ENCODE peak calls at places on chromosome 5, in six cellular contexts. N is PC-3, J is hepatocyte, H is HCT116, M is GM23248, Q is neural progenitor cell. X is an unnamed sample.

GRCh38 chr5:116622375-116623075 is 47.9 kb upstream of the SEMA6A start:
- DNase-seq in J (no peak), N (no peak), M (no peak), Q (no peak), H (no peak), X (no peak)

GRCh38 chr5:135007305-135007704 is 26.7 kb downstream of the PITX1 start:
- DNase-seq in Q (no peak), M (no peak), N (no peak), H (no peak), J (no peak), X (no peak)

GRCh38 chr5:134458234-134458633 is 46.6 kb upstream of the CDKN2AIPNL start:
- DNase-seq in Q (no peak), N (no peak), H (no peak), M (peak; percentile 85), J (peak; percentile 31), X (no peak)

GRCh38 chr5:143492783-143493182 is 89.3 kb upstream of the NR3C1 start:
- DNase-seq in Q (no peak), J (no peak), M (no peak), H (no peak), N (no peak), X (no peak)

GRCh38 chr5:137834498-137834897 is 33.2 kb upstream of the MYOT start:
- DNase-seq in Q (no peak), M (no peak), J (no peak), H (no peak), N (peak; percentile 36), X (no peak)

GRCh38 chr5:80865547-80865946 is 94.6 kb upstream of the RASGRF2 start:
- DNase-seq in N (no peak), J (no peak), H (no peak), M (peak; percentile 10), Q (no peak), X (no peak)

GRCh38 chr5:55544341-55544740 is 9.6 kb upstream of the PLPP1 start:
- DNase-seq in M (peak; percentile 81), N (peak; percentile 39), J (no peak), H (no peak), Q (no peak), X (no peak)

GRCh38 chr5:167684251-167684650 is 607.2 kb upstream of the WWC1 start:
- DNase-seq in H (no peak), N (peak; percentile 43), Q (no peak), J (no peak), M (peak; percentile 40), X (no peak)

GRCh38 chr5:44828719-44829118 is 20.0 kb downstream of the MRPS30 start:
- DNase-seq in M (no peak), Q (no peak), H (no peak), N (no peak), J (no peak), X (no peak)

GRCh38 chr5:174991807-174992308 is 267.5 kb downstream of the MSX2 start:
- DNase-seq in N (no peak), J (no peak), Q (no peak), M (no peak), H (no peak), X (no peak)

GRCh38 chr5:168238422-168238821 is 53.0 kb upstream of the WWC1 start:
- DNase-seq in M (no peak), Q (no peak), J (no peak), N (no peak), H (no peak), X (no peak)

GRCh38 chr5:62937661-62938558 is 359.3 kb downstream of the LRRC70 start:
- DNase-seq in H (no peak), J (peak; percentile 47), Q (no peak), N (peak; percentile 10), M (peak; percentile 21), X (no peak)

GRCh38 chr5:111548312-111548930 is 36.1 kb upstream of the STARD4 start:
- DNase-seq in M (no peak), Q (no peak), J (no peak), H (no peak), N (no peak), X (no peak)

GRCh38 chr5:109141499-109142200 is 268.1 kb downstream of the PJA2 start:
- DNase-seq in J (no peak), H (no peak), M (peak; percentile 4), N (no peak), Q (no peak), X (no peak)

GRCh38 chr5:122870219-122870856 is 24.9 kb downstream of the SNX24 start:
- DNase-seq in N (no peak), H (no peak), M (peak; percentile 85), Q (no peak), J (no peak), X (no peak)

GRCh38 chr5:27093296-27093695 is 54.9 kb upstream of the CDH9 start:
- DNase-seq in J (no peak), N (no peak), Q (no peak), H (no peak), M (no peak), X (no peak)

GRCh38 chr5:891117-891836 is 1.3 kb downstream of the BRD9 start:
- DNase-seq in N (peak; percentile 80), M (peak; percentile 28), J (no peak), Q (peak; percentile 11), H (peak; percentile 79), X (no peak)

GRCh38 chr5:61159070-61159469 is 3.2 kb downstream of the SMIM15 start:
- DNase-seq in M (peak; percentile 14), N (peak; percentile 10), J (no peak), Q (no peak), H (no peak), X (no peak)
- TF ChIP-seq EZH2phosphoT487 in M (no peak), N (no peak), J (no peak), Q (no peak), H (no peak), X (no peak)

GRCh38 chr5:83516361-83516760 is 44.8 kb downstream of the VCAN start:
- DNase-seq in M (no peak), H (no peak), J (no peak), Q (no peak), N (no peak), X (no peak)
- H3K27ac ChIP-seq in M (no peak overlapping the region), H (no peak overlapping the region), J (peak overlapping the region; percentile 43), Q (no peak overlapping the region), N (peak overlapping the region; percentile 62), X (no peak overlapping the region)

GRCh38 chr5:73938938-73939320 is 312.9 kb downstream of the ARHGEF28 start:
- DNase-seq in N (no peak), J (no peak), M (peak; percentile 82), H (no peak), Q (no peak), X (no peak)

GRCh38 chr5:73940747-73941146 is 314.8 kb downstream of the ARHGEF28 start:
- DNase-seq in H (no peak), N (no peak), M (no peak), J (no peak), Q (no peak), X (no peak)

GRCh38 chr5:73938280-73938937 is 312.4 kb downstream of the ARHGEF28 start:
- DNase-seq in J (no peak), M (peak; percentile 95), Q (no peak), H (peak; percentile 51), N (peak; percentile 87), X (no peak)

GRCh38 chr5:73940026-73940425 is 314.0 kb downstream of the ARHGEF28 start:
- DNase-seq in H (no peak), J (no peak), N (no peak), M (peak; percentile 59), Q (no peak), X (no peak)

GRCh38 chr5:73939535-73939934 is 313.5 kb downstream of the ARHGEF28 start:
- DNase-seq in Q (no peak), M (no peak), N (no peak), H (no peak), J (no peak), X (no peak)
- H3K4me3 ChIP-seq in Q (no peak overlapping the region), M (no peak overlapping the region), N (no peak overlapping the region), H (no peak overlapping the region), J (no peak overlapping the region), X (no peak overlapping the region)

GRCh38 chr5:96876292-96876850 is at the start of gene ERAP2:
- DNase-seq in N (peak; percentile 59), H (no peak), Q (no peak), J (peak; percentile 25), M (peak; percentile 72), X (peak; percentile 78)
- TF ChIP-seq EZH2phosphoT487 in N (no peak), H (no peak), Q (no peak), J (no peak), M (no peak), X (no peak)

GRCh38 chr5:34498582-34498981 is 157.5 kb upstream of the RAI14 start:
- DNase-seq in Q (no peak), N (no peak), M (no peak), J (no peak), H (no peak), X (no peak)

GRCh38 chr5:34499001-34499734 is 157.0 kb upstream of the RAI14 start:
- DNase-seq in H (no peak), Q (no peak), M (peak; percentile 89), N (peak; percentile 62), J (peak; percentile 46), X (no peak)

GRCh38 chr5:34496258-34496657 is 159.9 kb upstream of the RAI14 start:
- DNase-seq in N (no peak), M (peak; percentile 67), J (no peak), H (no peak), Q (no peak), X (no peak)

GRCh38 chr5:34495178-34495577 is 160.9 kb upstream of the RAI14 start:
- DNase-seq in J (no peak), H (no peak), Q (no peak), M (no peak), N (no peak), X (no peak)

GRCh38 chr5:34497031-34497808 is 158.9 kb upstream of the RAI14 start:
- DNase-seq in J (no peak), N (no peak), H (no peak), Q (no peak), M (peak; percentile 18), X (no peak)
- H3K27ac ChIP-seq in J (peak overlapping the region; percentile 60), N (no peak overlapping the region), H (no peak overlapping the region), Q (no peak overlapping the region), M (no peak overlapping the region), X (no peak overlapping the region)

DNA sequence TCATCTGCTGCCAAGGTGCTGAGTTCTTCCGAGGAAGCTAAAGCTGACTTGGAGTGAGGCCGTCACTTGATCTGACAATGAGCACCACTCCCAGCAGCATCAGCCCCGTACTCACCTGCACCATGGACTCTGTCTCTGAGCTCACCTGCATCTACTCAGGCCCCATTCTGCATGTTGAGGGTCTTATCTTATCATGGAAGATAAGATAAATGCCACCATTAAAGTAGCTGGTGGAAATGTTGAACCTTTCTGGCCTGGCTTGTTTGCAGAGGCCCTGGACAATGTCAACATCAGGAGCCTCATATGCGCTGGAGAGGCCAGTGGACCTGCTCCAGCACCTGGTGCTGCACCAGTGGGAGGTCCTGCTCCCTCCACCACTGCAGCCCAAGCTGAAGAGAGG is 35.0 kb upstream of the HMGCS1 start:
- DNase-seq in M (no peak), N (no peak), J (peak; percentile 58), H (no peak), Q (no peak), X (no peak)
- H3K4me3 ChIP-seq in M (no peak overlapping the region), N (no peak overlapping the region), J (no peak overlapping the region), H (no peak overlapping the region), Q (no peak overlapping the region), X (no peak overlapping the region)

X was measured in OCI-LY7.